ENCODE peak calls at places on chromosomes 12 and 14, in seven cellular contexts. One of them, this sample, is unnamed.

GRCh38 chr14:72644038-72644437 is 249.9 kb downstream of the DPF3 start:
- DNase-seq in PC-3: no peak
- DNase-seq in upper lobe of right lung: no peak
- DNase-seq in choroid plexus epithelial cell: no peak
- DNase-seq in upper lobe of left lung: no peak
- DNase-seq in A549: no peak
- DNase-seq in cardiac muscle cell: no peak
- DNase-seq in this sample: no peak

GRCh38 chr12:32586390-32586789 is 92.7 kb upstream of the DNM1L start:
- DNase-seq in PC-3: peak; percentile 49
- DNase-seq in cardiac muscle cell: no peak
- DNase-seq in upper lobe of left lung: no peak
- DNase-seq in choroid plexus epithelial cell: peak; percentile 62
- DNase-seq in A549: no peak
- DNase-seq in upper lobe of right lung: no peak
- DNase-seq in this sample: no peak

GRCh38 chr14:58282925-58283593 is 15.3 kb upstream of the ARID4A start:
- DNase-seq in PC-3: no peak
- DNase-seq in upper lobe of right lung: no peak
- DNase-seq in A549: no peak
- DNase-seq in upper lobe of left lung: no peak
- DNase-seq in choroid plexus epithelial cell: no peak
- DNase-seq in cardiac muscle cell: no peak
- DNase-seq in this sample: no peak

GRCh38 chr14:81633496-81633895 is 99.8 kb upstream of the SEL1L start:
- DNase-seq in A549: no peak
- DNase-seq in PC-3: no peak
- DNase-seq in upper lobe of right lung: no peak
- DNase-seq in cardiac muscle cell: no peak
- DNase-seq in upper lobe of left lung: no peak
- DNase-seq in choroid plexus epithelial cell: no peak
- DNase-seq in this sample: no peak

GRCh38 chr12:113191236-113191635 is 5.7 kb downstream of the RITA1 start:
- DNase-seq in upper lobe of left lung: peak; percentile 70
- DNase-seq in A549: no peak
- DNase-seq in PC-3: no peak
- DNase-seq in upper lobe of right lung: no peak
- DNase-seq in cardiac muscle cell: no peak
- DNase-seq in choroid plexus epithelial cell: no peak
- DNase-seq in this sample: peak; percentile 25

GRCh38 chr12:54360717-54361456 is 3.4 kb downstream of the GPR84 start:
- DNase-seq in upper lobe of left lung: no peak
- DNase-seq in PC-3: peak; percentile 86
- DNase-seq in upper lobe of right lung: peak; percentile 87
- DNase-seq in A549: peak; percentile 88
- DNase-seq in choroid plexus epithelial cell: peak; percentile 89
- DNase-seq in cardiac muscle cell: peak; percentile 92
- DNase-seq in this sample: peak; percentile 94

GRCh38 chr12:53805067-53805466 is 53.3 kb upstream of the CISTR start:
- DNase-seq in A549: no peak
- DNase-seq in upper lobe of left lung: no peak
- DNase-seq in PC-3: peak; percentile 57
- DNase-seq in cardiac muscle cell: no peak
- DNase-seq in choroid plexus epithelial cell: peak; percentile 42
- DNase-seq in upper lobe of right lung: no peak
- DNase-seq in this sample: no peak

GRCh38 chr12:127334924-127335644 is 931.9 kb upstream of the TMEM132C start:
- DNase-seq in upper lobe of left lung: no peak
- DNase-seq in A549: no peak
- DNase-seq in PC-3: no peak
- DNase-seq in upper lobe of right lung: no peak
- DNase-seq in cardiac muscle cell: no peak
- DNase-seq in choroid plexus epithelial cell: no peak
- DNase-seq in this sample: no peak

GRCh38 chr12:2248087-2248900 is 195.5 kb downstream of the CACNA1C start:
- DNase-seq in choroid plexus epithelial cell: peak; percentile 61
- DNase-seq in A549: no peak
- DNase-seq in cardiac muscle cell: no peak
- DNase-seq in PC-3: no peak
- DNase-seq in upper lobe of left lung: no peak
- DNase-seq in upper lobe of right lung: no peak
- DNase-seq in this sample: no peak

GRCh38 chr14:100341301-100342031 is 18.3 kb downstream of the SLC25A47 start:
- DNase-seq in upper lobe of right lung: peak; percentile 61
- DNase-seq in cardiac muscle cell: no peak
- DNase-seq in upper lobe of left lung: no peak
- DNase-seq in choroid plexus epithelial cell: peak; percentile 93
- DNase-seq in PC-3: peak; percentile 35
- DNase-seq in A549: peak; percentile 60
- DNase-seq in this sample: no peak

GRCh38 chr12:58025431-58025830 is 84.1 kb downstream of the ATP23 start:
- DNase-seq in A549: no peak
- DNase-seq in choroid plexus epithelial cell: no peak
- DNase-seq in cardiac muscle cell: no peak
- DNase-seq in upper lobe of left lung: no peak
- DNase-seq in upper lobe of right lung: no peak
- DNase-seq in PC-3: no peak
- DNase-seq in this sample: no peak

GRCh38 chr14:60222820-60223219 is 26.2 kb upstream of the PPM1A start:
- DNase-seq in upper lobe of right lung: no peak
- DNase-seq in choroid plexus epithelial cell: no peak
- DNase-seq in A549: no peak
- DNase-seq in PC-3: peak; percentile 96
- DNase-seq in upper lobe of left lung: no peak
- DNase-seq in cardiac muscle cell: no peak
- DNase-seq in this sample: peak; percentile 15

GRCh38 chr12:132921685-132922084 is 34.3 kb upstream of the CHFR start:
- DNase-seq in PC-3: no peak
- DNase-seq in A549: no peak
- DNase-seq in upper lobe of right lung: no peak
- DNase-seq in choroid plexus epithelial cell: no peak
- DNase-seq in upper lobe of left lung: no peak
- DNase-seq in cardiac muscle cell: no peak
- DNase-seq in this sample: peak; percentile 17

GRCh38 chr12:13144266-13144828 is 40.9 kb upstream of the GSG1 start:
- DNase-seq in A549: no peak
- DNase-seq in PC-3: no peak
- DNase-seq in upper lobe of right lung: no peak
- DNase-seq in choroid plexus epithelial cell: no peak
- DNase-seq in upper lobe of left lung: no peak
- DNase-seq in cardiac muscle cell: no peak
- DNase-seq in this sample: no peak

GRCh38 chr14:91755560-91755959 is 23.7 kb upstream of the CATSPERB start:
- DNase-seq in PC-3: peak; percentile 89
- DNase-seq in choroid plexus epithelial cell: peak; percentile 33
- DNase-seq in cardiac muscle cell: no peak
- DNase-seq in upper lobe of left lung: no peak
- DNase-seq in A549: peak; percentile 74
- DNase-seq in upper lobe of right lung: no peak
- DNase-seq in this sample: no peak

GRCh38 chr14:23186913-23187654 is 3.6 kb upstream of the SLC7A8 start:
- DNase-seq in A549: peak; percentile 74
- DNase-seq in upper lobe of right lung: no peak
- DNase-seq in upper lobe of left lung: no peak
- DNase-seq in PC-3: peak; percentile 76
- DNase-seq in cardiac muscle cell: peak; percentile 66
- DNase-seq in choroid plexus epithelial cell: peak; percentile 88
- DNase-seq in this sample: peak; percentile 35

GRCh38 chr14:80291099-80291498 is 79.8 kb upstream of the DIO2 start:
- DNase-seq in choroid plexus epithelial cell: no peak
- DNase-seq in cardiac muscle cell: no peak
- DNase-seq in upper lobe of left lung: no peak
- DNase-seq in PC-3: peak; percentile 58
- DNase-seq in A549: no peak
- DNase-seq in upper lobe of right lung: no peak
- DNase-seq in this sample: no peak

GRCh38 chr14:22623047-22623446 is 21.1 kb downstream of the OR6J1 start:
- DNase-seq in upper lobe of right lung: no peak
- DNase-seq in cardiac muscle cell: no peak
- DNase-seq in A549: no peak
- DNase-seq in upper lobe of left lung: no peak
- DNase-seq in PC-3: no peak
- DNase-seq in choroid plexus epithelial cell: no peak
- DNase-seq in this sample: no peak

GRCh38 chr14:32950584-32950983 is 11.9 kb downstream of the NPAS3 start:
- DNase-seq in cardiac muscle cell: no peak
- DNase-seq in PC-3: peak; percentile 32
- DNase-seq in choroid plexus epithelial cell: peak; percentile 75
- DNase-seq in upper lobe of left lung: no peak
- DNase-seq in upper lobe of right lung: no peak
- DNase-seq in A549: no peak
- DNase-seq in this sample: no peak

GRCh38 chr12:15868186-15868585 is 14.0 kb upstream of the STRAP start:
- DNase-seq in choroid plexus epithelial cell: no peak
- DNase-seq in upper lobe of right lung: no peak
- DNase-seq in upper lobe of left lung: no peak
- DNase-seq in A549: no peak
- DNase-seq in cardiac muscle cell: no peak
- DNase-seq in PC-3: no peak
- DNase-seq in this sample: no peak

GRCh38 chr14:63986789-63987533 is 134.2 kb downstream of the SYNE2 start:
- DNase-seq in cardiac muscle cell: no peak
- DNase-seq in PC-3: peak; percentile 19
- DNase-seq in choroid plexus epithelial cell: peak; percentile 91
- DNase-seq in A549: peak; percentile 11
- DNase-seq in upper lobe of right lung: no peak
- DNase-seq in upper lobe of left lung: peak; percentile 29
- DNase-seq in this sample: no peak

GRCh38 chr12:14959126-14959440 is 2.3 kb downstream of the ARHGDIB start:
- DNase-seq in upper lobe of right lung: no peak
- DNase-seq in PC-3: no peak
- DNase-seq in upper lobe of left lung: no peak
- DNase-seq in A549: no peak
- DNase-seq in choroid plexus epithelial cell: no peak
- DNase-seq in cardiac muscle cell: no peak
- DNase-seq in this sample: no peak

GRCh38 chr12:69161835-69162234 is 77.5 kb upstream of the CPSF6 start:
- DNase-seq in A549: no peak
- DNase-seq in choroid plexus epithelial cell: peak; percentile 33
- DNase-seq in cardiac muscle cell: no peak
- DNase-seq in upper lobe of left lung: no peak
- DNase-seq in PC-3: no peak
- DNase-seq in upper lobe of right lung: no peak
- DNase-seq in this sample: no peak

GRCh38 chr12:63846249-63846967 is 1.9 kb downstream of the SRGAP1 start:
- DNase-seq in choroid plexus epithelial cell: no peak
- DNase-seq in cardiac muscle cell: no peak
- DNase-seq in A549: peak; percentile 60
- DNase-seq in upper lobe of left lung: no peak
- DNase-seq in upper lobe of right lung: no peak
- DNase-seq in PC-3: peak; percentile 40
- DNase-seq in this sample: peak; percentile 38

GRCh38 chr14:74571901-74572828 is 39.9 kb downstream of the LTBP2 start:
- DNase-seq in choroid plexus epithelial cell: peak; percentile 99
- DNase-seq in PC-3: peak; percentile 97
- DNase-seq in upper lobe of left lung: no peak
- DNase-seq in upper lobe of right lung: no peak
- DNase-seq in A549: peak; percentile 91
- DNase-seq in cardiac muscle cell: no peak
- DNase-seq in this sample: no peak
- H3K4me3 ChIP-seq in choroid plexus epithelial cell: peak overlapping the region; percentile 33
- H3K4me3 ChIP-seq in PC-3: peak overlapping the region; percentile 57
- H3K4me3 ChIP-seq in upper lobe of left lung: no peak overlapping the region
- H3K4me3 ChIP-seq in upper lobe of right lung: no peak overlapping the region
- H3K4me3 ChIP-seq in A549: peak overlapping the region; percentile 25
- H3K4me3 ChIP-seq in cardiac muscle cell: no peak overlapping the region
- H3K4me3 ChIP-seq in this sample: no peak overlapping the region

DNA sequence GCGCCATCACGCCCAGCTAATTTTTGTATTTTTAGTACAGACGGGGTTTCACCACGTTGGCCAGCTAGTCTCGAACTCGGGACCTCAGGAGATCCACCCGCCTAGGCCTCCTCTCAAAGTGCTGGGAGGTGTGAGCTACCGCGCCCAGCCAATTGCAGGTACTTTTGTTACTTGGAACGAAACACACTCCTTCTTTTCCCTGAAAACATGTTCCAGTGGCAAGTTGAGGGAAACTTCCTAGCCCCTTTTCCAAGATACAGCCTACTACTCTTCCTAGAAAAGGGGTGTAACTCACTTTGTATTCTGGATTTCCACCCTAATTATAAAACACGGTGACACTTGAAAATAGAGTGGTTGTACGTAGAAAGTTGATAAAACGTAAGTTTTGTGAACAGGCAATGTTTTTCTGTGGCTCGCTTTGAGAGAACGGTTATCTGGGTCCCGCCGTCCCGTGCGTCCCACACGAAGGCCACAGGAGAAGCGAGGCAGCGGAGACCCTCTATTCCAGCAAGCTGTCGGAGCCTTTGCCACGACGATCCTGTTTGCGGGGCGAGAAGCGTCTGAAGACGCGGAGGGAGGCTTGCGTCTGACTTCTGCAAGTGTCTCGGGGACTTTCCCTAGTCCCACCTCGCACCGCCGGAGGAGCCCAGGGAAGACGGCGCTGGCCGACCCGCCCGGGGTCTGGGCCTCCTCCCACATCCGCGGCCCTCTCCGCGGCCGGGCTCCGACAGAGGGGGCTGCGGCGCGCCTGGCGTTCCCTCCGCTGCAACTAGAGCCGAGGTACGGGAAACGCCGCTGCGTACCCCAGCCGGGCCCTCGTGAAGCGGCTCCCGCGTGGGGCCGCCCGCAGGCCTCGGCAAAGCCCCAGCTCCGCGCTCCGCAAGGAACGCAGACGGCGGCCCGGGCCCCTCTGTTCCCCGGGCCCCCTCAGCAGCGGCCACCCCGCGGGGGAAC is 745 bp downstream of the CDCA4 start:
- DNase-seq in upper lobe of left lung: peak; percentile 91
- DNase-seq in upper lobe of right lung: peak; percentile 73
- DNase-seq in cardiac muscle cell: peak; percentile 74
- DNase-seq in A549: peak; percentile 53
- DNase-seq in PC-3: no peak
- DNase-seq in choroid plexus epithelial cell: peak; percentile 56
- DNase-seq in this sample: peak; percentile 51
- TF ChIP-seq CTCF in upper lobe of left lung: no peak
- TF ChIP-seq CTCF in upper lobe of right lung: no peak
- TF ChIP-seq CTCF in cardiac muscle cell: no peak
- TF ChIP-seq CTCF in A549: no peak
- TF ChIP-seq CTCF in PC-3: no peak
- TF ChIP-seq CTCF in choroid plexus epithelial cell: peak; percentile 15
- TF ChIP-seq CTCF in this sample: no peak

GRCh38 chr12:108635997-108636808 is 2.5 kb upstream of the SELPLG start:
- DNase-seq in upper lobe of right lung: no peak
- DNase-seq in A549: no peak
- DNase-seq in cardiac muscle cell: no peak
- DNase-seq in PC-3: no peak
- DNase-seq in upper lobe of left lung: no peak
- DNase-seq in choroid plexus epithelial cell: no peak
- DNase-seq in this sample: no peak
- H3K4me3 ChIP-seq in upper lobe of right lung: no peak overlapping the region
- H3K4me3 ChIP-seq in A549: no peak overlapping the region
- H3K4me3 ChIP-seq in cardiac muscle cell: no peak overlapping the region
- H3K4me3 ChIP-seq in PC-3: no peak overlapping the region
- H3K4me3 ChIP-seq in upper lobe of left lung: no peak overlapping the region
- H3K4me3 ChIP-seq in choroid plexus epithelial cell: no peak overlapping the region
- H3K4me3 ChIP-seq in this sample: no peak overlapping the region

DNA sequence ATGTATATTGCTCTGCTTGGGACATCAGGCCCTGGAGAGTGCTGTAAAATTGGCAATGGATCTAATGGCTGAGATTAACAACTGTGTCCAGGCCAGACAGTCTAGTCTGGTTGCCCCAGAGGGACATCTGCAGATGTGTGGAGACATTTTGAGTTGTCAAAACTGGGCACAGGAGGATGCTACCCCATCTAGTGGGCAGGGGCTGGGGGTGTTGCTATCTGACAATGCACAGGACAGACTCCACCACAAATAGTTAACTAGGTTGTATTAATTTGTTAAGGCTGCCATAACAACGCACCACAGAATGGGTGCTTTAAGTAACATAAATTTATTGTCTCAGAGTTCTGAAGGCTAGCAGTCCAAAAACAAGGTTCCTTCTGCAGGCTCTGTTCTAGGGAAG is 302.5 kb upstream of the AMIGO2 start:
- DNase-seq in cardiac muscle cell: no peak
- DNase-seq in A549: peak; percentile 44
- DNase-seq in choroid plexus epithelial cell: no peak
- DNase-seq in upper lobe of left lung: no peak
- DNase-seq in upper lobe of right lung: no peak
- DNase-seq in PC-3: no peak
- DNase-seq in this sample: no peak
- TF ChIP-seq CTCF in cardiac muscle cell: no peak
- TF ChIP-seq CTCF in A549: no peak
- TF ChIP-seq CTCF in choroid plexus epithelial cell: no peak
- TF ChIP-seq CTCF in upper lobe of left lung: no peak
- TF ChIP-seq CTCF in upper lobe of right lung: no peak
- TF ChIP-seq CTCF in PC-3: peak; percentile 26
- TF ChIP-seq CTCF in this sample: no peak

This sample was measured in BE2C.